ENCODE peak calls at places on chromosomes 6 and 20, in seven cellular contexts. L is effector CD4-positive, alpha-beta T cell; V is HTR-8/SVneo; P is CD8-positive, alpha-beta memory T cell; Q is T-cell; Y is adipocyte; O is lower lobe of right lung. R is an unnamed sample.

GRCh38 chr6:107655245-107655644 is 165.3 kb downstream of the SOBP start:
- DNase-seq in V (no peak), Y (no peak), L (no peak), O (no peak), P (no peak), Q (no peak), R (no peak)

GRCh38 chr6:1700283-1700967 is 90.7 kb downstream of the FOXC1 start:
- DNase-seq in Q (no peak), V (no peak), P (no peak), O (no peak), Y (peak; percentile 40), L (no peak), R (no peak)

GRCh38 chr6:56102216-56102615 is 145.2 kb downstream of the COL21A1 start:
- DNase-seq in P (no peak), V (no peak), L (no peak), Y (peak; percentile 52), Q (no peak), O (no peak), R (no peak)

GRCh38 chr6:1113921-1114320 is 198.0 kb upstream of the FOXQ1 start:
- DNase-seq in Q (no peak), L (no peak), V (no peak), P (no peak), Y (no peak), O (no peak), R (no peak)

GRCh38 chr6:144340541-144341371 is 55.6 kb downstream of the UTRN start:
- DNase-seq in V (no peak), O (no peak), L (no peak), P (no peak), Q (no peak), Y (peak; percentile 72), R (no peak)

GRCh38 chr6:56491606-56492328 is 150.9 kb downstream of the DST start:
- DNase-seq in O (no peak), Y (no peak), V (no peak), Q (no peak), L (no peak), P (no peak), R (no peak)

GRCh38 chr6:159107451-159108260 is 61.5 kb upstream of the FNDC1 start:
- DNase-seq in P (peak; percentile 80), L (peak; percentile 61), V (no peak), Q (peak; percentile 74), Y (no peak), O (no peak), R (no peak)

GRCh38 chr6:158758464-158758863 is 60.7 kb downstream of the EZR start:
- DNase-seq in L (no peak), V (peak; percentile 30), O (no peak), P (no peak), Y (no peak), Q (no peak), R (no peak)

GRCh38 chr20:36644032-36644712 is 1.8 kb downstream of the SLA2 start:
- DNase-seq in O (no peak), P (peak; percentile 79), Y (no peak), V (no peak), L (peak; percentile 47), Q (peak; percentile 60), R (no peak)

GRCh38 chr6:151647871-151648639 is 154.2 kb downstream of the CCDC170 start:
- DNase-seq in P (no peak), O (no peak), Y (peak; percentile 5), L (no peak), V (no peak), Q (no peak), R (no peak)

GRCh38 chr6:127299522-127300240 is 33.0 kb downstream of the RNF146 start:
- DNase-seq in P (no peak), Q (no peak), Y (peak; percentile 48), O (no peak), L (no peak), V (no peak), R (no peak)

GRCh38 chr20:20215976-20216727 is 151.8 kb upstream of the INSM1 start:
- DNase-seq in Q (peak; percentile 27), L (no peak), O (no peak), P (peak; percentile 28), Y (no peak), V (no peak), R (no peak)

GRCh38 chr6:46994933-46995332 is 47.2 kb downstream of the ADGRF1 start:
- DNase-seq in L (no peak), Y (no peak), O (no peak), V (no peak), P (no peak), Q (no peak), R (no peak)

GRCh38 chr6:1238040-1238439 is 73.9 kb upstream of the FOXQ1 start:
- DNase-seq in O (no peak), Q (no peak), Y (no peak), V (no peak), L (no peak), P (no peak), R (no peak)

GRCh38 chr6:55304747-55305146 is 22.5 kb upstream of the GFRAL start:
- DNase-seq in P (no peak), Y (peak; percentile 29), V (no peak), Q (no peak), O (no peak), L (no peak), R (no peak)

GRCh38 chr20:3222635-3223600 is 13.6 kb downstream of the ITPA start:
- DNase-seq in V (no peak), L (peak; percentile 25), Q (peak; percentile 50), Y (no peak), P (no peak), O (no peak), R (no peak)

GRCh38 chr6:45630801-45631200 is 253.1 kb upstream of the SUPT3H start:
- DNase-seq in P (no peak), V (no peak), Y (peak; percentile 79), L (no peak), O (no peak), Q (no peak), R (peak; percentile 90)

GRCh38 chr6:15689586-15690450 is 27.0 kb upstream of the DTNBP1 start:
- DNase-seq in V (no peak), Y (peak; percentile 39), L (no peak), O (no peak), P (no peak), Q (no peak), R (no peak)

GRCh38 chr6:19911223-19911622 is 74.1 kb downstream of the ID4 start:
- DNase-seq in Q (no peak), O (no peak), L (no peak), Y (no peak), P (no peak), V (no peak), R (no peak)

GRCh38 chr6:47034919-47035318 is 7.2 kb downstream of the ADGRF1 start:
- DNase-seq in P (no peak), V (peak; percentile 86), L (no peak), Q (no peak), Y (peak; percentile 79), O (no peak), R (peak; percentile 98)

GRCh38 chr20:54346269-54346668 is 129.1 kb upstream of the DOK5 start:
- DNase-seq in P (no peak), Y (no peak), L (no peak), V (no peak), Q (no peak), O (no peak), R (no peak)

GRCh38 chr6:157518399-157519250 is 137.6 kb downstream of the ZDHHC14 start:
- DNase-seq in L (no peak), V (no peak), Y (no peak), Q (no peak), P (no peak), O (no peak), R (no peak)

GRCh38 chr6:117338567-117338966 is 73.2 kb downstream of the VGLL2 start:
- DNase-seq in P (no peak), V (no peak), Q (no peak), O (no peak), L (no peak), Y (no peak), R (no peak)

GRCh38 chr6:44651604-44652003 is 264.1 kb downstream of the CDC5L start:
- DNase-seq in P (no peak), O (no peak), Y (no peak), L (no peak), Q (no peak), V (no peak), R (no peak)

GRCh38 chr20:33721391-33722140 is 1.5 kb upstream of the PXMP4 start:
- DNase-seq in P (no peak), L (no peak), Y (no peak), Q (no peak), V (no peak), O (no peak), R (no peak)

GRCh38 chr6:20870493-20870892 is 336.2 kb downstream of the CDKAL1 start:
- DNase-seq in P (no peak), L (no peak), Q (no peak), Y (no peak), V (no peak), O (no peak), R (no peak)

GRCh38 chr20:52564594-52564993 is 373.0 kb upstream of the ZFP64 start:
- DNase-seq in V (no peak), Q (no peak), Y (no peak), L (no peak), O (no peak), P (no peak), R (no peak)

GRCh38 chr6:155549928-155550327 is 94.3 kb upstream of the NOX3 start:
- DNase-seq in L (no peak), V (no peak), Y (no peak), P (no peak), Q (no peak), O (no peak), R (no peak)

GRCh38 chr20:58753267-58753928 is 60.8 kb downstream of the NPEPL1 start:
- DNase-seq in Y (no peak), P (no peak), O (no peak), L (no peak), Q (no peak), V (no peak), R (no peak)

GRCh38 chr20:57391439-57392129 is 388 bp downstream of the RBM38 start:
- DNase-seq in P (no peak), O (peak; percentile 66), V (no peak), Q (no peak), L (no peak), Y (peak; percentile 44), R (no peak)

R was measured in H4.